ENCODE peak calls at places on chromosomes 4 and X, in five cellular contexts. One of them, this sample, is unnamed.

GRCh38 chrX:129115104-129115503 is 408.2 kb downstream of the SMARCA1 start:
- DNase-seq in choroid plexus epithelial cell: peak
- DNase-seq in esophagus muscularis mucosa: no peak
- DNase-seq in upper lobe of left lung: no peak
- DNase-seq in A549: peak
- DNase-seq in this sample: peak

GRCh38 chr4:175970072-175970471 is 95.6 kb upstream of the WDR17 start:
- DNase-seq in choroid plexus epithelial cell: no peak
- DNase-seq in esophagus muscularis mucosa: no peak
- DNase-seq in upper lobe of left lung: no peak
- DNase-seq in A549: no peak
- DNase-seq in this sample: no peak

GRCh38 chr4:2940267-2941137 is 22.7 kb downstream of the NOP14 start:
- DNase-seq in choroid plexus epithelial cell: no peak
- DNase-seq in esophagus muscularis mucosa: no peak
- DNase-seq in upper lobe of left lung: no peak
- DNase-seq in A549: no peak
- DNase-seq in this sample: no peak

GRCh38 chr4:10077492-10078335 is 38.9 kb downstream of the WDR1 start:
- DNase-seq in choroid plexus epithelial cell: no peak
- DNase-seq in esophagus muscularis mucosa: no peak
- DNase-seq in upper lobe of left lung: peak
- DNase-seq in A549: no peak
- DNase-seq in this sample: no peak

GRCh38 chr4:145481164-145481941 is at the start of gene SMAD1:
- DNase-seq in choroid plexus epithelial cell: peak
- DNase-seq in esophagus muscularis mucosa: peak
- DNase-seq in upper lobe of left lung: peak
- DNase-seq in A549: peak
- DNase-seq in this sample: peak

GRCh38 chrX:129540068-129540653 is at the start of gene OCRL:
- DNase-seq in choroid plexus epithelial cell: peak
- DNase-seq in esophagus muscularis mucosa: peak
- DNase-seq in upper lobe of left lung: peak
- DNase-seq in A549: peak
- DNase-seq in this sample: peak

GRCh38 chr4:25977397-25978170 is 63.6 kb downstream of the SMIM20 start:
- DNase-seq in choroid plexus epithelial cell: no peak
- DNase-seq in esophagus muscularis mucosa: no peak
- DNase-seq in upper lobe of left lung: no peak
- DNase-seq in A549: no peak
- DNase-seq in this sample: no peak

GRCh38 chrX:12567857-12568256 is 223.4 kb upstream of the PRPS2 start:
- DNase-seq in choroid plexus epithelial cell: peak
- DNase-seq in esophagus muscularis mucosa: no peak
- DNase-seq in upper lobe of left lung: no peak
- DNase-seq in A549: no peak
- DNase-seq in this sample: peak

GRCh38 chr4:56757821-56758400 is 63.6 kb downstream of the SPINK2 start:
- DNase-seq in choroid plexus epithelial cell: peak
- DNase-seq in esophagus muscularis mucosa: no peak
- DNase-seq in upper lobe of left lung: peak
- DNase-seq in A549: peak
- DNase-seq in this sample: peak

GRCh38 chr4:143336828-143337599 is at the start of gene GAB1:
- DNase-seq in choroid plexus epithelial cell: peak
- DNase-seq in esophagus muscularis mucosa: no peak
- DNase-seq in upper lobe of left lung: peak
- DNase-seq in A549: peak
- DNase-seq in this sample: peak

GRCh38 chr4:65071532-65071931 is 598.8 kb downstream of the EPHA5 start:
- DNase-seq in choroid plexus epithelial cell: no peak
- DNase-seq in esophagus muscularis mucosa: no peak
- DNase-seq in upper lobe of left lung: no peak
- DNase-seq in A549: no peak
- DNase-seq in this sample: peak

GRCh38 chr4:6626066-6626465 is 14.4 kb upstream of the MRFAP1 start:
- DNase-seq in choroid plexus epithelial cell: no peak
- DNase-seq in esophagus muscularis mucosa: no peak
- DNase-seq in upper lobe of left lung: no peak
- DNase-seq in A549: no peak
- DNase-seq in this sample: no peak

GRCh38 chr4:75514949-75515612 is 808 bp downstream of the THAP6 start:
- DNase-seq in choroid plexus epithelial cell: no peak
- DNase-seq in esophagus muscularis mucosa: no peak
- DNase-seq in upper lobe of left lung: no peak
- DNase-seq in A549: no peak
- DNase-seq in this sample: peak

GRCh38 chr4:126957555-126958440 is 675.0 kb upstream of the INTU start:
- DNase-seq in choroid plexus epithelial cell: peak
- DNase-seq in esophagus muscularis mucosa: no peak
- DNase-seq in upper lobe of left lung: no peak
- DNase-seq in A549: no peak
- DNase-seq in this sample: peak

GRCh38 chr4:125505637-125506036 is 190.9 kb downstream of the FAT4 start:
- DNase-seq in choroid plexus epithelial cell: no peak
- DNase-seq in esophagus muscularis mucosa: no peak
- DNase-seq in upper lobe of left lung: no peak
- DNase-seq in A549: no peak
- DNase-seq in this sample: no peak

GRCh38 chr4:113146876-113147358 is 97.5 kb downstream of the ANK2 start:
- DNase-seq in choroid plexus epithelial cell: peak
- DNase-seq in esophagus muscularis mucosa: no peak
- DNase-seq in upper lobe of left lung: no peak
- DNase-seq in A549: no peak
- DNase-seq in this sample: peak

GRCh38 chrX:153736071-153736820 is 11.6 kb downstream of the ABCD1 start:
- DNase-seq in choroid plexus epithelial cell: no peak
- DNase-seq in esophagus muscularis mucosa: no peak
- DNase-seq in upper lobe of left lung: no peak
- DNase-seq in A549: no peak
- DNase-seq in this sample: no peak

GRCh38 chr4:145041378-145041777 is 56.6 kb downstream of the ANAPC10 start:
- DNase-seq in choroid plexus epithelial cell: no peak
- DNase-seq in esophagus muscularis mucosa: no peak
- DNase-seq in upper lobe of left lung: no peak
- DNase-seq in A549: no peak
- DNase-seq in this sample: no peak

GRCh38 chrX:144681501-144681900 is 565.8 kb upstream of the SPANXN1 start:
- DNase-seq in choroid plexus epithelial cell: peak
- DNase-seq in esophagus muscularis mucosa: no peak
- DNase-seq in upper lobe of left lung: no peak
- DNase-seq in A549: no peak
- DNase-seq in this sample: peak

GRCh38 chrX:31480696-31481095 is 408.9 kb upstream of the FTHL17 start:
- DNase-seq in choroid plexus epithelial cell: no peak
- DNase-seq in esophagus muscularis mucosa: no peak
- DNase-seq in upper lobe of left lung: no peak
- DNase-seq in A549: no peak
- DNase-seq in this sample: no peak

GRCh38 chr4:34935739-34936138 is 1308.6 kb downstream of the ARAP2 start:
- DNase-seq in choroid plexus epithelial cell: no peak
- DNase-seq in esophagus muscularis mucosa: no peak
- DNase-seq in upper lobe of left lung: no peak
- DNase-seq in A549: no peak
- DNase-seq in this sample: no peak

GRCh38 chr4:13910556-13910955 is 283.0 kb upstream of the BOD1L1 start:
- DNase-seq in choroid plexus epithelial cell: no peak
- DNase-seq in esophagus muscularis mucosa: peak
- DNase-seq in upper lobe of left lung: no peak
- DNase-seq in A549: no peak
- DNase-seq in this sample: peak

GRCh38 chr4:107838763-107839162 is 14.0 kb downstream of the SGMS2 start:
- DNase-seq in choroid plexus epithelial cell: peak
- DNase-seq in esophagus muscularis mucosa: no peak
- DNase-seq in upper lobe of left lung: no peak
- DNase-seq in A549: no peak
- DNase-seq in this sample: peak

GRCh38 chr4:119103263-119103662 is 32.4 kb upstream of the MYOZ2 start:
- DNase-seq in choroid plexus epithelial cell: peak
- DNase-seq in esophagus muscularis mucosa: no peak
- DNase-seq in upper lobe of left lung: peak
- DNase-seq in A549: peak
- DNase-seq in this sample: peak

GRCh38 chrX:25442501-25442900 is 426.7 kb upstream of the ARX start:
- DNase-seq in choroid plexus epithelial cell: peak
- DNase-seq in esophagus muscularis mucosa: no peak
- DNase-seq in upper lobe of left lung: no peak
- DNase-seq in A549: no peak
- DNase-seq in this sample: no peak

GRCh38 chr4:68447201-68447600 is at the start of gene TMPRSS11E:
- DNase-seq in choroid plexus epithelial cell: no peak
- DNase-seq in esophagus muscularis mucosa: no peak
- DNase-seq in upper lobe of left lung: no peak
- DNase-seq in A549: no peak
- DNase-seq in this sample: no peak

GRCh38 chrX:54920610-54921426 is at the start of gene TRO:
- DNase-seq in choroid plexus epithelial cell: peak
- DNase-seq in esophagus muscularis mucosa: no peak
- DNase-seq in upper lobe of left lung: no peak
- DNase-seq in A549: no peak
- DNase-seq in this sample: no peak

GRCh38 chrX:119887721-119888425 is 7.8 kb upstream of the AKAP14 start:
- DNase-seq in choroid plexus epithelial cell: peak
- DNase-seq in esophagus muscularis mucosa: no peak
- DNase-seq in upper lobe of left lung: peak
- DNase-seq in A549: peak
- DNase-seq in this sample: peak

GRCh38 chr4:84966382-84967291 is at the start of gene WDFY3:
- DNase-seq in choroid plexus epithelial cell: peak
- DNase-seq in esophagus muscularis mucosa: peak
- DNase-seq in upper lobe of left lung: peak
- DNase-seq in A549: peak
- DNase-seq in this sample: peak
- TF ChIP-seq CTCF in choroid plexus epithelial cell: peak
- TF ChIP-seq CTCF in esophagus muscularis mucosa: no peak
- TF ChIP-seq CTCF in upper lobe of left lung: peak
- TF ChIP-seq CTCF in A549: no peak
- TF ChIP-seq CTCF in this sample: no peak

GRCh38 chrX:72028701-72029470 is 102.8 kb downstream of the RTL5 start:
- DNase-seq in choroid plexus epithelial cell: no peak
- DNase-seq in esophagus muscularis mucosa: no peak
- DNase-seq in upper lobe of left lung: no peak
- DNase-seq in A549: no peak
- DNase-seq in this sample: no peak
- H3K4me3 ChIP-seq in choroid plexus epithelial cell: no peak
- H3K4me3 ChIP-seq in esophagus muscularis mucosa: peak
- H3K4me3 ChIP-seq in upper lobe of left lung: no peak
- H3K4me3 ChIP-seq in A549: no peak
- H3K4me3 ChIP-seq in this sample: no peak

DNA sequence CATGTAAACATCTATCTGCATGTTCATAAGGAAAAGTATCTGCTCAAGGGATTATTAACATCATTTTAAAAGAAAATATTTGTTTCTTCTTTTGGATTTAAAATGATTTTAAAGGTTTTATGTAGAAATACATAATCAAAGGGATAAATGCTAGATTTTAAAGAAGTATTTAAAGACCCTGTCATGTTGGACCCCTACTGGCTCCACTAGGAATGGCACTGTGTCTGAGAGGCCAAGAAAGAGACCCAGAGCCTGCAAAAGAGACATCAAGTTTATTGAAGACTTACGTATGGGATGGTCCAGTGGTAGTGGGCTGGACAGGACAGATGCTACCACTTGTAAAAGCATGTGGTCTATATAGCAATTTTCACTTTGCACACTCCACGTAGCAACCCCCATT is 78.7 kb upstream of the PCDH18 start:
- DNase-seq in choroid plexus epithelial cell: peak
- DNase-seq in esophagus muscularis mucosa: no peak
- DNase-seq in upper lobe of left lung: no peak
- DNase-seq in A549: no peak
- DNase-seq in this sample: peak
- TF ChIP-seq CTCF in choroid plexus epithelial cell: peak
- TF ChIP-seq CTCF in esophagus muscularis mucosa: peak
- TF ChIP-seq CTCF in upper lobe of left lung: no peak
- TF ChIP-seq CTCF in A549: no peak
- TF ChIP-seq CTCF in this sample: peak

GRCh38 chr4:104490096-104490769 is 4.5 kb downstream of the CXXC4 start:
- DNase-seq in choroid plexus epithelial cell: no peak
- DNase-seq in esophagus muscularis mucosa: no peak
- DNase-seq in upper lobe of left lung: peak
- DNase-seq in A549: peak
- DNase-seq in this sample: no peak
- H3K4me3 ChIP-seq in choroid plexus epithelial cell: no peak
- H3K4me3 ChIP-seq in esophagus muscularis mucosa: peak
- H3K4me3 ChIP-seq in upper lobe of left lung: peak
- H3K4me3 ChIP-seq in A549: peak
- H3K4me3 ChIP-seq in this sample: no peak

GRCh38 chr4:86791126-86791525 is 58.1 kb downstream of the SLC10A6 start:
- DNase-seq in choroid plexus epithelial cell: no peak
- DNase-seq in esophagus muscularis mucosa: no peak
- DNase-seq in upper lobe of left lung: no peak
- DNase-seq in A549: no peak
- DNase-seq in this sample: no peak
- TF ChIP-seq CTCF in choroid plexus epithelial cell: peak
- TF ChIP-seq CTCF in esophagus muscularis mucosa: no peak
- TF ChIP-seq CTCF in upper lobe of left lung: no peak
- TF ChIP-seq CTCF in A549: no peak
- TF ChIP-seq CTCF in this sample: no peak

DNA sequence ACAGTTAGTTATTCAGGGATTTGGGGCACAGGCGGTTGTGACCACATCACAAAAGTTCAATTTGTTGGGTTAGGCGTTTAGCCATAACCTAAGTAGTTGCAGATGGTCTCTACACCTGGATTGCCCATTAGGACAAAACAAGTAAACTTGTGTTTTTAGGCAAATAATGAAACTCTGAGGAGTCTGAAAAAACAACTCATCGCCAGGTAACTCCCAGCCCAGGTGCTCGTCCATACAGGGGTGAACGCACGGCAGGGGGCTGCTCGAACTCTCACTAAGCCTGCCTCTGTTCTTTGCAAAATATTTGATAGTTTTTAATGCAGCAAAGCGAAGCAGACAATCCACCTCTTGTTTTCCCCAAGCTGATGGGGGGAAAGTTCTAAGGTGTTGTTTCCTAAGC is 571 bp upstream of the RHOH start:
- DNase-seq in choroid plexus epithelial cell: no peak
- DNase-seq in esophagus muscularis mucosa: no peak
- DNase-seq in upper lobe of left lung: no peak
- DNase-seq in A549: no peak
- DNase-seq in this sample: no peak
- H3K4me3 ChIP-seq in choroid plexus epithelial cell: no peak
- H3K4me3 ChIP-seq in esophagus muscularis mucosa: no peak
- H3K4me3 ChIP-seq in upper lobe of left lung: no peak
- H3K4me3 ChIP-seq in A549: no peak
- H3K4me3 ChIP-seq in this sample: no peak

This sample was measured in fibroblast of mammary gland.